ENCODE peak calls at places on chromosomes 4 and X, in seven cellular contexts. One of them, this sample, is unnamed. For H3K36me3 and H3K4me1, the result is how much of the 10 kb centered on the place peaks cover.

GRCh38 chr4:1205641-1206298 is 33.4 kb upstream of the SPON2 start:
- DNase-seq in IMR-90: no peak
- DNase-seq in prostate gland: no peak
- DNase-seq in colonic mucosa: peak
- DNase-seq in CD8-positive, alpha-beta T cell: peak
- DNase-seq in endothelial cell of umbilical vein: no peak
- DNase-seq in OCI-LY7: no peak
- DNase-seq in this sample: peak

GRCh38 chr4:56857601-56858301 is 36.2 kb upstream of the SPINK2 start:
- DNase-seq in IMR-90: no peak
- DNase-seq in prostate gland: no peak
- DNase-seq in colonic mucosa: no peak
- DNase-seq in CD8-positive, alpha-beta T cell: no peak
- DNase-seq in endothelial cell of umbilical vein: no peak
- DNase-seq in OCI-LY7: no peak
- DNase-seq in this sample: no peak

GRCh38 chrX:72539822-72540221 is 32.8 kb downstream of the HDAC8 start:
- DNase-seq in IMR-90: no peak
- DNase-seq in prostate gland: no peak
- DNase-seq in colonic mucosa: no peak
- DNase-seq in CD8-positive, alpha-beta T cell: no peak
- DNase-seq in endothelial cell of umbilical vein: no peak
- DNase-seq in OCI-LY7: no peak
- DNase-seq in this sample: peak

GRCh38 chr4:96912731-96913130 is 1072.8 kb downstream of the PDHA2 start:
- DNase-seq in IMR-90: no peak
- DNase-seq in prostate gland: no peak
- DNase-seq in colonic mucosa: no peak
- DNase-seq in CD8-positive, alpha-beta T cell: no peak
- DNase-seq in endothelial cell of umbilical vein: no peak
- DNase-seq in OCI-LY7: no peak
- DNase-seq in this sample: no peak

GRCh38 chr4:110190249-110190648 is 8.2 kb downstream of the ELOVL6 start:
- DNase-seq in IMR-90: no peak
- DNase-seq in prostate gland: no peak
- DNase-seq in colonic mucosa: no peak
- DNase-seq in CD8-positive, alpha-beta T cell: no peak
- DNase-seq in endothelial cell of umbilical vein: no peak
- DNase-seq in OCI-LY7: no peak
- DNase-seq in this sample: no peak

GRCh38 chr4:105474110-105474518 is 252 bp upstream of the PPA2 start:
- DNase-seq in IMR-90: peak
- DNase-seq in prostate gland: no peak
- DNase-seq in colonic mucosa: peak
- DNase-seq in CD8-positive, alpha-beta T cell: no peak
- DNase-seq in endothelial cell of umbilical vein: peak
- DNase-seq in OCI-LY7: no peak
- DNase-seq in this sample: no peak

GRCh38 chr4:173288296-173288695 is 45.9 kb downstream of the HMGB2 start:
- DNase-seq in IMR-90: peak
- DNase-seq in prostate gland: no peak
- DNase-seq in colonic mucosa: peak
- DNase-seq in CD8-positive, alpha-beta T cell: peak
- DNase-seq in endothelial cell of umbilical vein: peak
- DNase-seq in OCI-LY7: peak
- DNase-seq in this sample: peak

GRCh38 chr4:71445819-71446218 is 107.0 kb downstream of the SLC4A4 start:
- DNase-seq in IMR-90: no peak
- DNase-seq in prostate gland: no peak
- DNase-seq in colonic mucosa: no peak
- DNase-seq in CD8-positive, alpha-beta T cell: no peak
- DNase-seq in endothelial cell of umbilical vein: no peak
- DNase-seq in OCI-LY7: no peak
- DNase-seq in this sample: no peak

GRCh38 chr4:39987505-39987904 is 9.8 kb upstream of the PDS5A start:
- DNase-seq in IMR-90: no peak
- DNase-seq in prostate gland: no peak
- DNase-seq in colonic mucosa: no peak
- DNase-seq in CD8-positive, alpha-beta T cell: no peak
- DNase-seq in endothelial cell of umbilical vein: no peak
- DNase-seq in OCI-LY7: no peak
- DNase-seq in this sample: no peak

GRCh38 chrX:130125090-130125489 is 14.8 kb upstream of the ELF4 start:
- DNase-seq in IMR-90: no peak
- DNase-seq in prostate gland: peak
- DNase-seq in colonic mucosa: no peak
- DNase-seq in CD8-positive, alpha-beta T cell: no peak
- DNase-seq in endothelial cell of umbilical vein: peak
- DNase-seq in OCI-LY7: no peak
- DNase-seq in this sample: peak

GRCh38 chr4:54322817-54323417 is 93.8 kb downstream of the PDGFRA start:
- DNase-seq in IMR-90: peak
- DNase-seq in prostate gland: peak
- DNase-seq in colonic mucosa: peak
- DNase-seq in CD8-positive, alpha-beta T cell: peak
- DNase-seq in endothelial cell of umbilical vein: peak
- DNase-seq in OCI-LY7: peak
- DNase-seq in this sample: peak

GRCh38 chrX:6446588-6446987 is 88.3 kb downstream of the VCX3A start:
- DNase-seq in IMR-90: no peak
- DNase-seq in prostate gland: no peak
- DNase-seq in colonic mucosa: no peak
- DNase-seq in CD8-positive, alpha-beta T cell: no peak
- DNase-seq in endothelial cell of umbilical vein: no peak
- DNase-seq in OCI-LY7: no peak
- DNase-seq in this sample: no peak

GRCh38 chrX:54807524-54808108 is at the start of gene MAGED2:
- DNase-seq in IMR-90: peak
- DNase-seq in prostate gland: peak
- DNase-seq in colonic mucosa: peak
- DNase-seq in CD8-positive, alpha-beta T cell: peak
- DNase-seq in endothelial cell of umbilical vein: peak
- DNase-seq in OCI-LY7: no peak
- DNase-seq in this sample: peak

GRCh38 chr4:59936566-59936965 is 1263.6 kb upstream of the ADGRL3 start:
- DNase-seq in IMR-90: no peak
- DNase-seq in prostate gland: no peak
- DNase-seq in colonic mucosa: no peak
- DNase-seq in CD8-positive, alpha-beta T cell: no peak
- DNase-seq in endothelial cell of umbilical vein: no peak
- DNase-seq in OCI-LY7: no peak
- DNase-seq in this sample: no peak

GRCh38 chr4:56512166-56512565 is 6.6 kb downstream of the ARL9 start:
- DNase-seq in IMR-90: peak
- DNase-seq in prostate gland: no peak
- DNase-seq in colonic mucosa: no peak
- DNase-seq in CD8-positive, alpha-beta T cell: no peak
- DNase-seq in endothelial cell of umbilical vein: no peak
- DNase-seq in OCI-LY7: no peak
- DNase-seq in this sample: no peak

GRCh38 chr4:159016527-159017137 is 86.2 kb upstream of the RAPGEF2 start:
- DNase-seq in IMR-90: peak
- DNase-seq in prostate gland: no peak
- DNase-seq in colonic mucosa: no peak
- DNase-seq in CD8-positive, alpha-beta T cell: no peak
- DNase-seq in endothelial cell of umbilical vein: no peak
- DNase-seq in OCI-LY7: no peak
- DNase-seq in this sample: no peak

GRCh38 chr4:99324361-99324760 is 3.2 kb upstream of the ADH1B start:
- DNase-seq in IMR-90: no peak
- DNase-seq in prostate gland: no peak
- DNase-seq in colonic mucosa: no peak
- DNase-seq in CD8-positive, alpha-beta T cell: no peak
- DNase-seq in endothelial cell of umbilical vein: no peak
- DNase-seq in OCI-LY7: no peak
- DNase-seq in this sample: no peak

GRCh38 chr4:24266014-24266413 is 318.3 kb downstream of the DHX15 start:
- DNase-seq in IMR-90: no peak
- DNase-seq in prostate gland: no peak
- DNase-seq in colonic mucosa: no peak
- DNase-seq in CD8-positive, alpha-beta T cell: no peak
- DNase-seq in endothelial cell of umbilical vein: no peak
- DNase-seq in OCI-LY7: no peak
- DNase-seq in this sample: no peak

GRCh38 chrX:125132274-125132673 is 187.4 kb upstream of the TEX13C start:
- DNase-seq in IMR-90: peak
- DNase-seq in prostate gland: no peak
- DNase-seq in colonic mucosa: no peak
- DNase-seq in CD8-positive, alpha-beta T cell: no peak
- DNase-seq in endothelial cell of umbilical vein: no peak
- DNase-seq in OCI-LY7: peak
- DNase-seq in this sample: no peak
- TF ChIP-seq CTCF in IMR-90: peak
- TF ChIP-seq CTCF in prostate gland: no peak
- TF ChIP-seq CTCF in colonic mucosa: no peak
- TF ChIP-seq CTCF in CD8-positive, alpha-beta T cell: peak
- TF ChIP-seq CTCF in endothelial cell of umbilical vein: no peak
- TF ChIP-seq CTCF in OCI-LY7: peak
- TF ChIP-seq CTCF in this sample: peak

GRCh38 chr4:67674098-67674497 is 26.9 kb downstream of the UBA6 start:
- DNase-seq in IMR-90: no peak
- DNase-seq in prostate gland: no peak
- DNase-seq in colonic mucosa: no peak
- DNase-seq in CD8-positive, alpha-beta T cell: no peak
- DNase-seq in endothelial cell of umbilical vein: no peak
- DNase-seq in OCI-LY7: no peak
- DNase-seq in this sample: no peak
- H3K36me3 ChIP-seq in IMR-90: under half
- H3K36me3 ChIP-seq in prostate gland: under half
- H3K36me3 ChIP-seq in colonic mucosa: under half
- H3K36me3 ChIP-seq in CD8-positive, alpha-beta T cell: under half
- H3K36me3 ChIP-seq in endothelial cell of umbilical vein: under half
- H3K36me3 ChIP-seq in OCI-LY7: half or more
- H3K36me3 ChIP-seq in this sample: under half

GRCh38 chr4:26087108-26087507 is 173.1 kb downstream of the SMIM20 start:
- DNase-seq in IMR-90: peak
- DNase-seq in prostate gland: no peak
- DNase-seq in colonic mucosa: no peak
- DNase-seq in CD8-positive, alpha-beta T cell: no peak
- DNase-seq in endothelial cell of umbilical vein: no peak
- DNase-seq in OCI-LY7: no peak
- DNase-seq in this sample: no peak
- H3K4me1 ChIP-seq in IMR-90: under half
- H3K4me1 ChIP-seq in prostate gland: under half
- H3K4me1 ChIP-seq in colonic mucosa: under half
- H3K4me1 ChIP-seq in CD8-positive, alpha-beta T cell: under half
- H3K4me1 ChIP-seq in endothelial cell of umbilical vein: under half
- H3K4me1 ChIP-seq in OCI-LY7: under half
- H3K4me1 ChIP-seq in this sample: under half

DNA sequence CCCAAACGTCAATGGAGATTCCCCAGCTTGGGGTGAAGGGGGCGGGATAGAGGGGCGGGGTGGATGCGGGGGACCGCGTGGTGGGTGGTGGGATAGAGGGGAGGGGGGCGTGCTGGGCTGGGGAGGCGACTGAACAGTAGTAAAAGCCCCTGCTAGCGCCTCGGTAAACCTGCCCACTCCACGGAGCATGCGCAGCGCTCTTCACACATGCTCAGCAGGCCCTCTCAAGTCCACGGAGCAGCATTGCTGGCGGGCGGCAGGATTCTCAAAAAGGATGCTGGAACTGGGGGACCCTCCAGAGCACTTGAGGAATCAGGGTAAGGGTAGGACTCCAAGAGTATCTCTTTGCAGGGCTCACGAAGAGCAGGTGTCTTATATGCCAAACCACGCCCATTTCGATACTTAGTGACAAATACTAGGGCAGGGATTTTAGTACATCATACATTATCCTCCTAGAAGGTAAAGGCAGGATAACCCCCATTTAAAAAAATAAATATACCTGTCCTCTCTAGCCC is 378 bp upstream of the RPS6KA6 start:
- DNase-seq in IMR-90: peak
- DNase-seq in prostate gland: peak
- DNase-seq in colonic mucosa: peak
- DNase-seq in CD8-positive, alpha-beta T cell: peak
- DNase-seq in endothelial cell of umbilical vein: peak
- DNase-seq in OCI-LY7: no peak
- DNase-seq in this sample: peak
- TF ChIP-seq CTCF in IMR-90: peak
- TF ChIP-seq CTCF in prostate gland: no peak
- TF ChIP-seq CTCF in colonic mucosa: no peak
- TF ChIP-seq CTCF in CD8-positive, alpha-beta T cell: no peak
- TF ChIP-seq CTCF in endothelial cell of umbilical vein: no peak
- TF ChIP-seq CTCF in OCI-LY7: no peak
- TF ChIP-seq CTCF in this sample: no peak

GRCh38 chr4:139391731-139392130 is 62.2 kb upstream of the RAB33B start:
- DNase-seq in IMR-90: no peak
- DNase-seq in prostate gland: no peak
- DNase-seq in colonic mucosa: no peak
- DNase-seq in CD8-positive, alpha-beta T cell: no peak
- DNase-seq in endothelial cell of umbilical vein: no peak
- DNase-seq in OCI-LY7: no peak
- DNase-seq in this sample: no peak

GRCh38 chr4:139386421-139386820 is 67.5 kb upstream of the RAB33B start:
- DNase-seq in IMR-90: no peak
- DNase-seq in prostate gland: no peak
- DNase-seq in colonic mucosa: no peak
- DNase-seq in CD8-positive, alpha-beta T cell: no peak
- DNase-seq in endothelial cell of umbilical vein: no peak
- DNase-seq in OCI-LY7: no peak
- DNase-seq in this sample: no peak

GRCh38 chr4:139392797-139393196 is 61.1 kb upstream of the RAB33B start:
- DNase-seq in IMR-90: peak
- DNase-seq in prostate gland: no peak
- DNase-seq in colonic mucosa: no peak
- DNase-seq in CD8-positive, alpha-beta T cell: no peak
- DNase-seq in endothelial cell of umbilical vein: no peak
- DNase-seq in OCI-LY7: no peak
- DNase-seq in this sample: no peak

GRCh38 chr4:139389102-139389501 is 64.8 kb upstream of the RAB33B start:
- DNase-seq in IMR-90: no peak
- DNase-seq in prostate gland: no peak
- DNase-seq in colonic mucosa: no peak
- DNase-seq in CD8-positive, alpha-beta T cell: no peak
- DNase-seq in endothelial cell of umbilical vein: no peak
- DNase-seq in OCI-LY7: no peak
- DNase-seq in this sample: no peak
- H3K36me3 ChIP-seq in IMR-90: under half
- H3K36me3 ChIP-seq in prostate gland: under half
- H3K36me3 ChIP-seq in colonic mucosa: under half
- H3K36me3 ChIP-seq in CD8-positive, alpha-beta T cell: under half
- H3K36me3 ChIP-seq in endothelial cell of umbilical vein: under half
- H3K36me3 ChIP-seq in OCI-LY7: half or more
- H3K36me3 ChIP-seq in this sample: half or more

GRCh38 chrX:110182865-110183264 is 135.0 kb downstream of the AMMECR1 start:
- DNase-seq in IMR-90: no peak
- DNase-seq in prostate gland: no peak
- DNase-seq in colonic mucosa: no peak
- DNase-seq in CD8-positive, alpha-beta T cell: no peak
- DNase-seq in endothelial cell of umbilical vein: no peak
- DNase-seq in OCI-LY7: no peak
- DNase-seq in this sample: no peak
- H3K4me1 ChIP-seq in IMR-90: under half
- H3K4me1 ChIP-seq in prostate gland: under half
- H3K4me1 ChIP-seq in colonic mucosa: under half
- H3K4me1 ChIP-seq in CD8-positive, alpha-beta T cell: under half
- H3K4me1 ChIP-seq in endothelial cell of umbilical vein: under half
- H3K4me1 ChIP-seq in OCI-LY7: under half
- H3K4me1 ChIP-seq in this sample: under half